ENCODE peak calls at places on chromosome 13, in eight cellular contexts. One of them, this sample, is unnamed. For H3K4me1, the result is how much of the 10 kb centered on the place peaks cover.

GRCh38 chr13:54402495-54402894 is 1373.9 kb downstream of the OLFM4 start:
- DNase-seq in GM23338: no peak
- DNase-seq in tibial nerve: no peak
- DNase-seq in breast epithelium: no peak
- DNase-seq in left lung: no peak
- DNase-seq in IMR-90: no peak
- DNase-seq in thoracic aorta: no peak
- DNase-seq in left ventricle myocardium inferior: no peak
- DNase-seq in this sample: no peak

GRCh38 chr13:21949818-21950429 is 279.1 kb downstream of the FGF9 start:
- DNase-seq in GM23338: no peak
- DNase-seq in tibial nerve: no peak
- DNase-seq in breast epithelium: no peak
- DNase-seq in left lung: no peak
- DNase-seq in IMR-90: peak
- DNase-seq in thoracic aorta: no peak
- DNase-seq in left ventricle myocardium inferior: no peak
- DNase-seq in this sample: no peak

GRCh38 chr13:113995051-113995601 is 21.2 kb upstream of the C13orf46 start:
- DNase-seq in GM23338: no peak
- DNase-seq in tibial nerve: no peak
- DNase-seq in breast epithelium: no peak
- DNase-seq in left lung: no peak
- DNase-seq in IMR-90: no peak
- DNase-seq in thoracic aorta: no peak
- DNase-seq in left ventricle myocardium inferior: no peak
- DNase-seq in this sample: no peak

GRCh38 chr13:113670541-113670940 is 3.5 kb downstream of the GRK1 start:
- DNase-seq in GM23338: no peak
- DNase-seq in tibial nerve: no peak
- DNase-seq in breast epithelium: peak
- DNase-seq in left lung: peak
- DNase-seq in IMR-90: no peak
- DNase-seq in thoracic aorta: no peak
- DNase-seq in left ventricle myocardium inferior: peak
- DNase-seq in this sample: no peak

GRCh38 chr13:28147489-28147888 is 9.1 kb downstream of the PAN3 start:
- DNase-seq in GM23338: no peak
- DNase-seq in tibial nerve: no peak
- DNase-seq in breast epithelium: no peak
- DNase-seq in left lung: no peak
- DNase-seq in IMR-90: peak
- DNase-seq in thoracic aorta: no peak
- DNase-seq in left ventricle myocardium inferior: no peak
- DNase-seq in this sample: no peak

GRCh38 chr13:44921931-44922758 is 67.1 kb downstream of the NUFIP1 start:
- DNase-seq in GM23338: no peak
- DNase-seq in tibial nerve: peak
- DNase-seq in breast epithelium: no peak
- DNase-seq in left lung: peak
- DNase-seq in IMR-90: peak
- DNase-seq in thoracic aorta: peak
- DNase-seq in left ventricle myocardium inferior: no peak
- DNase-seq in this sample: peak

GRCh38 chr13:97749174-97749573 is 204.3 kb upstream of the IPO5 start:
- DNase-seq in GM23338: peak
- DNase-seq in tibial nerve: no peak
- DNase-seq in breast epithelium: no peak
- DNase-seq in left lung: no peak
- DNase-seq in IMR-90: peak
- DNase-seq in thoracic aorta: no peak
- DNase-seq in left ventricle myocardium inferior: no peak
- DNase-seq in this sample: peak

GRCh38 chr13:50810468-50810867 is 33.0 kb downstream of the DLEU7 start:
- DNase-seq in GM23338: no peak
- DNase-seq in tibial nerve: no peak
- DNase-seq in breast epithelium: no peak
- DNase-seq in left lung: no peak
- DNase-seq in IMR-90: no peak
- DNase-seq in thoracic aorta: no peak
- DNase-seq in left ventricle myocardium inferior: no peak
- DNase-seq in this sample: no peak

GRCh38 chr13:39347926-39348901 is 254.8 kb downstream of the LHFPL6 start:
- DNase-seq in GM23338: peak
- DNase-seq in tibial nerve: no peak
- DNase-seq in breast epithelium: no peak
- DNase-seq in left lung: no peak
- DNase-seq in IMR-90: no peak
- DNase-seq in thoracic aorta: no peak
- DNase-seq in left ventricle myocardium inferior: peak
- DNase-seq in this sample: no peak

GRCh38 chr13:42279080-42279479 is 7.1 kb downstream of the AKAP11 start:
- DNase-seq in GM23338: no peak
- DNase-seq in tibial nerve: no peak
- DNase-seq in breast epithelium: no peak
- DNase-seq in left lung: no peak
- DNase-seq in IMR-90: no peak
- DNase-seq in thoracic aorta: no peak
- DNase-seq in left ventricle myocardium inferior: no peak
- DNase-seq in this sample: no peak

GRCh38 chr13:42277618-42278276 is 5.8 kb downstream of the AKAP11 start:
- DNase-seq in GM23338: no peak
- DNase-seq in tibial nerve: no peak
- DNase-seq in breast epithelium: no peak
- DNase-seq in left lung: no peak
- DNase-seq in IMR-90: peak
- DNase-seq in thoracic aorta: no peak
- DNase-seq in left ventricle myocardium inferior: no peak
- DNase-seq in this sample: no peak

GRCh38 chr13:42279986-42280385 is 8.0 kb downstream of the AKAP11 start:
- DNase-seq in GM23338: no peak
- DNase-seq in tibial nerve: no peak
- DNase-seq in breast epithelium: no peak
- DNase-seq in left lung: no peak
- DNase-seq in IMR-90: no peak
- DNase-seq in thoracic aorta: no peak
- DNase-seq in left ventricle myocardium inferior: no peak
- DNase-seq in this sample: no peak

GRCh38 chr13:42283574-42283973 is 11.6 kb downstream of the AKAP11 start:
- DNase-seq in GM23338: no peak
- DNase-seq in tibial nerve: no peak
- DNase-seq in breast epithelium: no peak
- DNase-seq in left lung: no peak
- DNase-seq in IMR-90: no peak
- DNase-seq in thoracic aorta: no peak
- DNase-seq in left ventricle myocardium inferior: no peak
- DNase-seq in this sample: no peak

DNA sequence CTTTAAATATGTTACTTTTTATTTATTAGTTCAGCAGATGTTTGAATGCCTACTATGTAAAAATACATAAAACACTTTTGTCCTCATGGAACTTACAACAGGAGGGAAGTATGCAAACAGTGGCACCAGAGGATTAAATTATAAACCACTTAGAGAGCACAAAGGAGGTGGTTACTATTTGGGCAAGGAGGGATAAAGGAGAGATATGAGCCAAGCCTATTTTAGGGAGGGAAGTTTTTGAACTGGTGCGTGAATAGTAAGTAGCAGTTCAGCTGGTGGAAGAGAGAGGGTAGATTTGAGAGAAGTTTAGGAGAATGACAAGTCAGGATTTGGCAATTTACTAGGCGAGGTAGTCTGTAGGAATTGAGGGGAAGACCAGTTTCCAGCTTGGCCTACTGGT is 8.6 kb downstream of the AKAP11 start:
- DNase-seq in GM23338: no peak
- DNase-seq in tibial nerve: no peak
- DNase-seq in breast epithelium: no peak
- DNase-seq in left lung: no peak
- DNase-seq in IMR-90: no peak
- DNase-seq in thoracic aorta: no peak
- DNase-seq in left ventricle myocardium inferior: no peak
- DNase-seq in this sample: no peak
- H3K4me3 ChIP-seq in GM23338: no peak
- H3K4me3 ChIP-seq in tibial nerve: no peak
- H3K4me3 ChIP-seq in breast epithelium: no peak
- H3K4me3 ChIP-seq in left lung: no peak
- H3K4me3 ChIP-seq in IMR-90: no peak
- H3K4me3 ChIP-seq in thoracic aorta: no peak
- H3K4me3 ChIP-seq in left ventricle myocardium inferior: no peak
- H3K4me3 ChIP-seq in this sample: no peak

GRCh38 chr13:99078014-99078771 is 100.3 kb upstream of the DOCK9 start:
- DNase-seq in GM23338: no peak
- DNase-seq in tibial nerve: no peak
- DNase-seq in breast epithelium: no peak
- DNase-seq in left lung: no peak
- DNase-seq in IMR-90: no peak
- DNase-seq in thoracic aorta: no peak
- DNase-seq in left ventricle myocardium inferior: no peak
- DNase-seq in this sample: no peak
- H3K4me1 ChIP-seq in GM23338: under half
- H3K4me1 ChIP-seq in tibial nerve: under half
- H3K4me1 ChIP-seq in breast epithelium: under half
- H3K4me1 ChIP-seq in left lung: under half
- H3K4me1 ChIP-seq in IMR-90: under half
- H3K4me1 ChIP-seq in thoracic aorta: under half
- H3K4me1 ChIP-seq in left ventricle myocardium inferior: under half
- H3K4me1 ChIP-seq in this sample: under half

DNA sequence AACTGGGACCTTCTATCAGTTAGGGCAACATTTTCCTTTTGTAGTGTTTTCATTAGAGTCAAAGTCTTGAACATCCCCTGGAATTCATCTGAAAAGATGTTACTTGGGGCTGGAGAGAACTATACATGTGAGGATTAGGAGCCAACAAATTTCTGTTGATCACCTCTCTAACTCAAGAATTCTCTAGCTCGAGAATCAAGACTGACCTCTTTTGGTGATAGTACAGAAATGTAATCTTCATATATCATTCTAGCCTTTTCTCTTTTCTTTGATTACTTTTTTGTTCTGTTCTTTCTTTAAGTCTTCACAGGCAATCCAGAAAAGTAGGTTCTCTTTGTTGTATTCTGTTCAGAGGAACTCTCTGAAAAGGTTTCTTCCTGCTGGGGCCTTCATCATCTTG is 26.4 kb downstream of the ELF1 start:
- DNase-seq in GM23338: no peak
- DNase-seq in tibial nerve: no peak
- DNase-seq in breast epithelium: no peak
- DNase-seq in left lung: no peak
- DNase-seq in IMR-90: no peak
- DNase-seq in thoracic aorta: no peak
- DNase-seq in left ventricle myocardium inferior: no peak
- DNase-seq in this sample: no peak
- H3K27ac ChIP-seq in GM23338: peak
- H3K27ac ChIP-seq in tibial nerve: no peak
- H3K27ac ChIP-seq in breast epithelium: peak
- H3K27ac ChIP-seq in left lung: no peak
- H3K27ac ChIP-seq in IMR-90: no peak
- H3K27ac ChIP-seq in thoracic aorta: no peak
- H3K27ac ChIP-seq in left ventricle myocardium inferior: no peak
- H3K27ac ChIP-seq in this sample: no peak

GRCh38 chr13:43368003-43368402 is 344.6 kb downstream of the DNAJC15 start:
- DNase-seq in GM23338: no peak
- DNase-seq in tibial nerve: no peak
- DNase-seq in breast epithelium: no peak
- DNase-seq in left lung: no peak
- DNase-seq in IMR-90: peak
- DNase-seq in thoracic aorta: no peak
- DNase-seq in left ventricle myocardium inferior: no peak
- DNase-seq in this sample: peak
- H3K4me3 ChIP-seq in GM23338: no peak
- H3K4me3 ChIP-seq in tibial nerve: no peak
- H3K4me3 ChIP-seq in breast epithelium: peak
- H3K4me3 ChIP-seq in left lung: no peak
- H3K4me3 ChIP-seq in IMR-90: peak
- H3K4me3 ChIP-seq in thoracic aorta: peak
- H3K4me3 ChIP-seq in left ventricle myocardium inferior: peak
- H3K4me3 ChIP-seq in this sample: peak

DNA sequence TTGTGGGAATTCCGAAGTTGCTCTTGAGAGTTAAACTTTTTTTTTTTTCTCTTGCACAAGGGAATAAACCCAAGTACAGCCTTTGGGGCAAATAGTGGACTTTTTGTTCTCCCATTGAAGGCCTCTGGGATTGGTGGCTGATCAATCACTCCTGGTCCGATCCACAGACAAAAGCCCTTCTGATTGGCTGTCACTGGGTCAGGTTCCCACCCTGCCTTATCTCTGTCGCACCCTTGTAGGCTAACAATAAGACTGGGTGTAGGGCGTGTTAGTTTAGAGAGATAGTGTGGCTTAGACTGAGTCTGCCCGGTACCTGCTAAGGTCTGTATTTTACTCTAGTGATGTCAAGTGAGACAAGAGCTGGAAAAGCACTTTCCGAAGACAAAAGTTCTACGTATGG is 380.8 kb downstream of the NDFIP2 start:
- DNase-seq in GM23338: no peak
- DNase-seq in tibial nerve: no peak
- DNase-seq in breast epithelium: no peak
- DNase-seq in left lung: no peak
- DNase-seq in IMR-90: no peak
- DNase-seq in thoracic aorta: no peak
- DNase-seq in left ventricle myocardium inferior: no peak
- DNase-seq in this sample: no peak
- H3K4me1 ChIP-seq in GM23338: under half
- H3K4me1 ChIP-seq in tibial nerve: under half
- H3K4me1 ChIP-seq in breast epithelium: under half
- H3K4me1 ChIP-seq in left lung: under half
- H3K4me1 ChIP-seq in IMR-90: under half
- H3K4me1 ChIP-seq in thoracic aorta: under half
- H3K4me1 ChIP-seq in left ventricle myocardium inferior: under half
- H3K4me1 ChIP-seq in this sample: under half

GRCh38 chr13:40563350-40564125 is 102.9 kb downstream of the FOXO1 start:
- DNase-seq in GM23338: no peak
- DNase-seq in tibial nerve: no peak
- DNase-seq in breast epithelium: no peak
- DNase-seq in left lung: no peak
- DNase-seq in IMR-90: no peak
- DNase-seq in thoracic aorta: no peak
- DNase-seq in left ventricle myocardium inferior: no peak
- DNase-seq in this sample: no peak
- H3K27ac ChIP-seq in GM23338: peak
- H3K27ac ChIP-seq in tibial nerve: peak
- H3K27ac ChIP-seq in breast epithelium: peak
- H3K27ac ChIP-seq in left lung: no peak
- H3K27ac ChIP-seq in IMR-90: no peak
- H3K27ac ChIP-seq in thoracic aorta: no peak
- H3K27ac ChIP-seq in left ventricle myocardium inferior: peak
- H3K27ac ChIP-seq in this sample: no peak

GRCh38 chr13:31545616-31546015 is 193.7 kb upstream of the RXFP2 start:
- DNase-seq in GM23338: no peak
- DNase-seq in tibial nerve: no peak
- DNase-seq in breast epithelium: no peak
- DNase-seq in left lung: no peak
- DNase-seq in IMR-90: no peak
- DNase-seq in thoracic aorta: no peak
- DNase-seq in left ventricle myocardium inferior: no peak
- DNase-seq in this sample: no peak
- H3K4me3 ChIP-seq in GM23338: no peak
- H3K4me3 ChIP-seq in tibial nerve: no peak
- H3K4me3 ChIP-seq in breast epithelium: no peak
- H3K4me3 ChIP-seq in left lung: no peak
- H3K4me3 ChIP-seq in IMR-90: no peak
- H3K4me3 ChIP-seq in thoracic aorta: no peak
- H3K4me3 ChIP-seq in left ventricle myocardium inferior: no peak
- H3K4me3 ChIP-seq in this sample: no peak

This sample was measured in SJSA1.